ENCODE peak calls at places on chromosomes 4 and X, in nine cellular contexts. One of them, this sample, is unnamed.

GRCh38 chr4:87117051-87117729 is 103.2 kb downstream of the KLHL8 start:
- DNase-seq in fibroblast of lung: no peak
- DNase-seq in GM20000: no peak
- DNase-seq in cardiac fibroblast: no peak
- DNase-seq in spleen: no peak
- DNase-seq in IMR-90: no peak
- DNase-seq in dorsolateral prefrontal cortex: no peak
- DNase-seq in Calu3: no peak
- DNase-seq in tibial nerve: no peak
- DNase-seq in this sample: no peak

GRCh38 chrX:115360220-115360781 is 70.8 kb downstream of the LUZP4 start:
- DNase-seq in fibroblast of lung: peak
- DNase-seq in GM20000: no peak
- DNase-seq in cardiac fibroblast: peak
- DNase-seq in spleen: no peak
- DNase-seq in IMR-90: no peak
- DNase-seq in dorsolateral prefrontal cortex: no peak
- DNase-seq in Calu3: no peak
- DNase-seq in tibial nerve: no peak
- DNase-seq in this sample: no peak

GRCh38 chrX:106903291-106903820 is at the start of gene RIPPLY1:
- DNase-seq in fibroblast of lung: no peak
- DNase-seq in GM20000: no peak
- DNase-seq in cardiac fibroblast: no peak
- DNase-seq in spleen: no peak
- DNase-seq in IMR-90: no peak
- DNase-seq in dorsolateral prefrontal cortex: no peak
- DNase-seq in Calu3: no peak
- DNase-seq in tibial nerve: no peak
- DNase-seq in this sample: no peak

GRCh38 chr4:55673424-55673823 is 37.3 kb upstream of the NMU start:
- DNase-seq in fibroblast of lung: no peak
- DNase-seq in GM20000: no peak
- DNase-seq in cardiac fibroblast: no peak
- DNase-seq in spleen: no peak
- DNase-seq in IMR-90: no peak
- DNase-seq in dorsolateral prefrontal cortex: no peak
- DNase-seq in Calu3: no peak
- DNase-seq in tibial nerve: no peak
- DNase-seq in this sample: no peak

GRCh38 chrX:97267376-97267775 is 383.7 kb downstream of the RPA4 start:
- DNase-seq in fibroblast of lung: peak
- DNase-seq in GM20000: no peak
- DNase-seq in cardiac fibroblast: peak
- DNase-seq in spleen: no peak
- DNase-seq in IMR-90: peak
- DNase-seq in dorsolateral prefrontal cortex: no peak
- DNase-seq in Calu3: no peak
- DNase-seq in tibial nerve: no peak
- DNase-seq in this sample: peak

GRCh38 chr4:118989098-118990080 is 100.7 kb downstream of the SYNPO2 start:
- DNase-seq in fibroblast of lung: peak
- DNase-seq in GM20000: no peak
- DNase-seq in cardiac fibroblast: peak
- DNase-seq in spleen: no peak
- DNase-seq in IMR-90: peak
- DNase-seq in dorsolateral prefrontal cortex: no peak
- DNase-seq in Calu3: no peak
- DNase-seq in tibial nerve: no peak
- DNase-seq in this sample: peak

GRCh38 chr4:5751073-5751917 is 40.3 kb downstream of the EVC start:
- DNase-seq in fibroblast of lung: peak
- DNase-seq in GM20000: no peak
- DNase-seq in cardiac fibroblast: peak
- DNase-seq in spleen: no peak
- DNase-seq in IMR-90: peak
- DNase-seq in dorsolateral prefrontal cortex: no peak
- DNase-seq in Calu3: no peak
- DNase-seq in tibial nerve: no peak
- DNase-seq in this sample: peak

GRCh38 chrX:2572740-2573139 is 72.0 kb upstream of the DHRSX start:
- DNase-seq in fibroblast of lung: peak
- DNase-seq in GM20000: no peak
- DNase-seq in cardiac fibroblast: peak
- DNase-seq in spleen: no peak
- DNase-seq in IMR-90: no peak
- DNase-seq in dorsolateral prefrontal cortex: no peak
- DNase-seq in Calu3: no peak
- DNase-seq in tibial nerve: no peak
- DNase-seq in this sample: no peak

GRCh38 chrX:72094894-72095293 is 36.8 kb downstream of the RTL5 start:
- DNase-seq in fibroblast of lung: peak
- DNase-seq in GM20000: peak
- DNase-seq in cardiac fibroblast: peak
- DNase-seq in spleen: peak
- DNase-seq in IMR-90: peak
- DNase-seq in dorsolateral prefrontal cortex: no peak
- DNase-seq in Calu3: no peak
- DNase-seq in tibial nerve: no peak
- DNase-seq in this sample: no peak

GRCh38 chr4:624705-625590 is at the start of gene PDE6B:
- DNase-seq in fibroblast of lung: no peak
- DNase-seq in GM20000: no peak
- DNase-seq in cardiac fibroblast: no peak
- DNase-seq in spleen: peak
- DNase-seq in IMR-90: no peak
- DNase-seq in dorsolateral prefrontal cortex: no peak
- DNase-seq in Calu3: no peak
- DNase-seq in tibial nerve: no peak
- DNase-seq in this sample: no peak

GRCh38 chrX:152412105-152412504 is 39.0 kb downstream of the GABRA3 start:
- DNase-seq in fibroblast of lung: peak
- DNase-seq in GM20000: no peak
- DNase-seq in cardiac fibroblast: no peak
- DNase-seq in spleen: no peak
- DNase-seq in IMR-90: no peak
- DNase-seq in dorsolateral prefrontal cortex: no peak
- DNase-seq in Calu3: no peak
- DNase-seq in tibial nerve: no peak
- DNase-seq in this sample: no peak
- TF ChIP-seq CTCF in fibroblast of lung: no peak
- TF ChIP-seq CTCF in GM20000: no peak
- TF ChIP-seq CTCF in cardiac fibroblast: no peak
- TF ChIP-seq CTCF in spleen: no peak
- TF ChIP-seq CTCF in IMR-90: no peak
- TF ChIP-seq CTCF in dorsolateral prefrontal cortex: no peak
- TF ChIP-seq CTCF in Calu3: no peak
- TF ChIP-seq CTCF in tibial nerve: no peak
- TF ChIP-seq CTCF in this sample: no peak

DNA sequence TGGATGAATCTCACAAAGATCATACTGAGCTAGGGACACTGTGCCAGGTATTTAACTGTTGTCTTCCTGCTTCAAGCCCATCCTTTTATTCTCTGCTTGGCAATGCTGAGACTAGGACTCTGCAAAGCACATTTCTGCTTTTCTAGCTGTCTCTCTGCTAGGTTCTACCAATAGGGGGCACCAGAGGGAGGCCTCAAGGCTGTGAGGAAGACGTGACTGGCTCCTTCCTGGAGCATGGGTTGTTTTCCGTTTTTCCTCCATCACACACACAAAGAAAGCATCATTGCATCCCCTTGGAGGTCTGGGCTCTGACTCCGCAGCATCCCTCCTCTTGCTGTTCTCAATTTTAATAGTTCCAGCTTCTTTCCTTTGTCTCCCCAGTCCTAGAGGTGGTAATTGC is 10.9 kb upstream of the DCTD start:
- DNase-seq in fibroblast of lung: no peak
- DNase-seq in GM20000: no peak
- DNase-seq in cardiac fibroblast: no peak
- DNase-seq in spleen: no peak
- DNase-seq in IMR-90: no peak
- DNase-seq in dorsolateral prefrontal cortex: no peak
- DNase-seq in Calu3: no peak
- DNase-seq in tibial nerve: no peak
- DNase-seq in this sample: no peak
- TF ChIP-seq CTCF in fibroblast of lung: no peak
- TF ChIP-seq CTCF in GM20000: no peak
- TF ChIP-seq CTCF in cardiac fibroblast: peak
- TF ChIP-seq CTCF in spleen: no peak
- TF ChIP-seq CTCF in IMR-90: peak
- TF ChIP-seq CTCF in dorsolateral prefrontal cortex: no peak
- TF ChIP-seq CTCF in Calu3: peak
- TF ChIP-seq CTCF in tibial nerve: no peak
- TF ChIP-seq CTCF in this sample: peak

GRCh38 chr4:139861471-139861870 is 195.9 kb downstream of the MGST2 start:
- DNase-seq in fibroblast of lung: no peak
- DNase-seq in GM20000: no peak
- DNase-seq in cardiac fibroblast: no peak
- DNase-seq in spleen: no peak
- DNase-seq in IMR-90: no peak
- DNase-seq in dorsolateral prefrontal cortex: no peak
- DNase-seq in Calu3: no peak
- DNase-seq in tibial nerve: no peak
- DNase-seq in this sample: no peak
- TF ChIP-seq CTCF in fibroblast of lung: no peak
- TF ChIP-seq CTCF in GM20000: no peak
- TF ChIP-seq CTCF in cardiac fibroblast: no peak
- TF ChIP-seq CTCF in spleen: no peak
- TF ChIP-seq CTCF in IMR-90: no peak
- TF ChIP-seq CTCF in dorsolateral prefrontal cortex: no peak
- TF ChIP-seq CTCF in Calu3: no peak
- TF ChIP-seq CTCF in tibial nerve: no peak
- TF ChIP-seq CTCF in this sample: no peak

DNA sequence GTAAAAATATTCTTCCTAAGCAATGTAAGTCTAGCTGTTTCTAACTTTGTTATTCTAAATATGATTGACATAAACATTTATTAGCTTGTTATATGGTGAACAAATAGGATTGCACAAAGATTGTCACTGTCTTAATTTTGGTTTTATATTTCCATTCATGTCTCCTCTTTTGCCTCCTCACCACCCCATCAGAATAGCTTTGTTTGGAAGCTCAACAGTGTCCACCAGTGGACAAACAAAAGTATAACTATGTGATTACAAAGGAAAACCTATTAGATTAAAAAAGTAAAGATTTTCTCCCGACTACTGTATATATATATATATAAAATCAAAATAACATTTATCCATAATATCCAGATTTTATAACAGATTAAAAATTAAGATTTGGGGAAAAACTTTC is 468.2 kb downstream of the ZIC3 start:
- DNase-seq in fibroblast of lung: no peak
- DNase-seq in GM20000: no peak
- DNase-seq in cardiac fibroblast: no peak
- DNase-seq in spleen: no peak
- DNase-seq in IMR-90: no peak
- DNase-seq in dorsolateral prefrontal cortex: no peak
- DNase-seq in Calu3: no peak
- DNase-seq in tibial nerve: no peak
- DNase-seq in this sample: no peak
- TF ChIP-seq CTCF in fibroblast of lung: no peak
- TF ChIP-seq CTCF in GM20000: no peak
- TF ChIP-seq CTCF in cardiac fibroblast: no peak
- TF ChIP-seq CTCF in spleen: no peak
- TF ChIP-seq CTCF in IMR-90: no peak
- TF ChIP-seq CTCF in dorsolateral prefrontal cortex: no peak
- TF ChIP-seq CTCF in Calu3: no peak
- TF ChIP-seq CTCF in tibial nerve: no peak
- TF ChIP-seq CTCF in this sample: no peak

GRCh38 chrX:22186165-22186564 is 86.5 kb upstream of the CBLL2 start:
- DNase-seq in fibroblast of lung: no peak
- DNase-seq in GM20000: no peak
- DNase-seq in cardiac fibroblast: no peak
- DNase-seq in spleen: no peak
- DNase-seq in IMR-90: no peak
- DNase-seq in dorsolateral prefrontal cortex: no peak
- DNase-seq in Calu3: no peak
- DNase-seq in tibial nerve: no peak
- DNase-seq in this sample: no peak

DNA sequence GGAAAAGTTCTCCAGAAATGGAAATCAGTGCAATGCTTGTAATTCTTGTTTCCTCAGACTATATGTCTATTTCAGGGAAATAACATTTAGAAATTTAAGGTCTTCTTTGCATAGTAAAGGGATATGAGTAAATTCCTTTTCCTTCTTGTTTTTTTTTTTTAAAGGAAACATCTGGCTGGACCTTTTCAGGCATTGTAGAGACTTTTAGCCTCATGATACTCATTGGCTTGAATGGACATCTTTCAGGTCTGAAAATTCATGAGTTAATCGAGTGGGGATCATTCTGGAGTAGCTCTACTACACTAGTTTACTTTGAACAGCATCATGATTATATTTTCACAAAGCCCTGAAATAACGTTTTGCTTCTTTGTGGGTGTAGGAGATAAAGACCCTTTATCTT is 88.6 kb upstream of the CBLL2 start:
- DNase-seq in fibroblast of lung: no peak
- DNase-seq in GM20000: no peak
- DNase-seq in cardiac fibroblast: no peak
- DNase-seq in spleen: no peak
- DNase-seq in IMR-90: no peak
- DNase-seq in dorsolateral prefrontal cortex: no peak
- DNase-seq in Calu3: no peak
- DNase-seq in tibial nerve: no peak
- DNase-seq in this sample: no peak
- TF ChIP-seq CTCF in fibroblast of lung: no peak
- TF ChIP-seq CTCF in GM20000: no peak
- TF ChIP-seq CTCF in cardiac fibroblast: no peak
- TF ChIP-seq CTCF in spleen: no peak
- TF ChIP-seq CTCF in IMR-90: no peak
- TF ChIP-seq CTCF in dorsolateral prefrontal cortex: no peak
- TF ChIP-seq CTCF in Calu3: no peak
- TF ChIP-seq CTCF in tibial nerve: no peak
- TF ChIP-seq CTCF in this sample: no peak

DNA sequence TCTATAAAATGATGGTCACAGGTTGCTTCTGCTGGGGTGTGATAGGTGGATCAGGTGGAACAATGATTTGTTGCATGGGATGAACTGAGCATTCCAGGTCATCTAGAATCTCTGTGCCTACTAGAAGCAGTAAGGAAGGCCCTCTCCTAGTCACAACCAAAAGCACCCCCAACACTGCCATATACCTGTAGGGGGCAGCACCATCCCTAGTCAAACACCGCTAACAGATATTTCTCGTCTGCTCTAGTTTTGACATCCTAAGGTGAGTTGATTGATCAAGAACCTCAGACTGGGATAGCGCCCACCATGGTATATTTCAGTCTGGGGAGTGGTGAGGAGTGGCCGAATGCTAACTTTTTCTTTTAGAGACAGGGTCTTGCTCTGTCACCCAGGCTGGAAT is 160.2 kb downstream of the NHS start:
- DNase-seq in fibroblast of lung: no peak
- DNase-seq in GM20000: peak
- DNase-seq in cardiac fibroblast: peak
- DNase-seq in spleen: no peak
- DNase-seq in IMR-90: peak
- DNase-seq in dorsolateral prefrontal cortex: no peak
- DNase-seq in Calu3: peak
- DNase-seq in tibial nerve: no peak
- DNase-seq in this sample: no peak
- TF ChIP-seq CTCF in fibroblast of lung: peak
- TF ChIP-seq CTCF in GM20000: no peak
- TF ChIP-seq CTCF in cardiac fibroblast: peak
- TF ChIP-seq CTCF in spleen: peak
- TF ChIP-seq CTCF in IMR-90: peak
- TF ChIP-seq CTCF in dorsolateral prefrontal cortex: peak
- TF ChIP-seq CTCF in Calu3: no peak
- TF ChIP-seq CTCF in tibial nerve: peak
- TF ChIP-seq CTCF in this sample: peak